ENCODE peak calls at places on chromosomes 2 and 18, in ten cellular contexts. One of them, this sample, is unnamed.

GRCh38 chr18:74221081-74221480 is 70.7 kb downstream of the CYB5A start:
- DNase-seq in cardiac muscle cell: no peak
- DNase-seq in GM12891: no peak
- DNase-seq in non-pigmented ciliary epithelial cell: no peak
- DNase-seq in neural crest cell: no peak
- DNase-seq in T-cell: no peak
- DNase-seq in AG20443: no peak
- DNase-seq in iris pigment epithelial cell: no peak
- DNase-seq in hypothalamus: no peak
- DNase-seq in GM12892: no peak
- DNase-seq in this sample: no peak

GRCh38 chr2:136282238-136282775 is 164.4 kb upstream of the CXCR4 start:
- DNase-seq in cardiac muscle cell: no peak
- DNase-seq in GM12891: no peak
- DNase-seq in non-pigmented ciliary epithelial cell: no peak
- DNase-seq in neural crest cell: no peak
- DNase-seq in T-cell: no peak
- DNase-seq in AG20443: no peak
- DNase-seq in iris pigment epithelial cell: no peak
- DNase-seq in hypothalamus: no peak
- DNase-seq in GM12892: no peak
- DNase-seq in this sample: no peak

GRCh38 chr2:17915811-17916523 is 37.5 kb downstream of the KCNS3 start:
- DNase-seq in cardiac muscle cell: no peak
- DNase-seq in GM12891: no peak
- DNase-seq in non-pigmented ciliary epithelial cell: no peak
- DNase-seq in neural crest cell: no peak
- DNase-seq in T-cell: no peak
- DNase-seq in AG20443: no peak
- DNase-seq in iris pigment epithelial cell: no peak
- DNase-seq in hypothalamus: no peak
- DNase-seq in GM12892: no peak
- DNase-seq in this sample: no peak

GRCh38 chr2:78063246-78064020 is 541.3 kb upstream of the LRRTM4 start:
- DNase-seq in cardiac muscle cell: no peak
- DNase-seq in GM12891: no peak
- DNase-seq in non-pigmented ciliary epithelial cell: no peak
- DNase-seq in neural crest cell: no peak
- DNase-seq in T-cell: no peak
- DNase-seq in AG20443: no peak
- DNase-seq in iris pigment epithelial cell: no peak
- DNase-seq in hypothalamus: no peak
- DNase-seq in GM12892: no peak
- DNase-seq in this sample: no peak

GRCh38 chr18:26003391-26003790 is 87.0 kb downstream of the SS18 start:
- DNase-seq in cardiac muscle cell: peak; percentile 26
- DNase-seq in GM12891: no peak
- DNase-seq in non-pigmented ciliary epithelial cell: no peak
- DNase-seq in neural crest cell: no peak
- DNase-seq in T-cell: no peak
- DNase-seq in AG20443: no peak
- DNase-seq in iris pigment epithelial cell: peak; percentile 7
- DNase-seq in hypothalamus: no peak
- DNase-seq in GM12892: no peak
- DNase-seq in this sample: no peak

GRCh38 chr2:136441979-136442378 is 323.4 kb upstream of the THSD7B start:
- DNase-seq in cardiac muscle cell: no peak
- DNase-seq in GM12891: no peak
- DNase-seq in non-pigmented ciliary epithelial cell: no peak
- DNase-seq in neural crest cell: no peak
- DNase-seq in T-cell: no peak
- DNase-seq in AG20443: no peak
- DNase-seq in iris pigment epithelial cell: no peak
- DNase-seq in hypothalamus: no peak
- DNase-seq in GM12892: no peak
- DNase-seq in this sample: no peak

GRCh38 chr18:6708880-6709279 is 20.6 kb upstream of the ARHGAP28 start:
- DNase-seq in cardiac muscle cell: no peak
- DNase-seq in GM12891: no peak
- DNase-seq in non-pigmented ciliary epithelial cell: no peak
- DNase-seq in neural crest cell: no peak
- DNase-seq in T-cell: no peak
- DNase-seq in AG20443: no peak
- DNase-seq in iris pigment epithelial cell: no peak
- DNase-seq in hypothalamus: no peak
- DNase-seq in GM12892: no peak
- DNase-seq in this sample: no peak

GRCh38 chr2:79511320-79511951 is 1.4 kb upstream of the CTNNA2 start:
- DNase-seq in cardiac muscle cell: peak; percentile 43
- DNase-seq in GM12891: no peak
- DNase-seq in non-pigmented ciliary epithelial cell: peak; percentile 11
- DNase-seq in neural crest cell: peak; percentile 68
- DNase-seq in T-cell: no peak
- DNase-seq in AG20443: no peak
- DNase-seq in iris pigment epithelial cell: peak; percentile 53
- DNase-seq in hypothalamus: no peak
- DNase-seq in GM12892: no peak
- DNase-seq in this sample: no peak

GRCh38 chr18:12659904-12660605 is 2.1 kb upstream of the SPIRE1 start:
- DNase-seq in cardiac muscle cell: peak; percentile 74
- DNase-seq in GM12891: no peak
- DNase-seq in non-pigmented ciliary epithelial cell: no peak
- DNase-seq in neural crest cell: peak; percentile 37
- DNase-seq in T-cell: peak; percentile 20
- DNase-seq in AG20443: peak; percentile 70
- DNase-seq in iris pigment epithelial cell: peak; percentile 65
- DNase-seq in hypothalamus: no peak
- DNase-seq in GM12892: no peak
- DNase-seq in this sample: peak; percentile 46

GRCh38 chr2:222952204-222952603 is 91.4 kb downstream of the ACSL3 start:
- DNase-seq in cardiac muscle cell: no peak
- DNase-seq in GM12891: no peak
- DNase-seq in non-pigmented ciliary epithelial cell: no peak
- DNase-seq in neural crest cell: no peak
- DNase-seq in T-cell: no peak
- DNase-seq in AG20443: no peak
- DNase-seq in iris pigment epithelial cell: no peak
- DNase-seq in hypothalamus: no peak
- DNase-seq in GM12892: no peak
- DNase-seq in this sample: no peak

This sample was measured in CD4-positive, CD25-positive, alpha-beta regulatory T cell.